ENCODE peak calls at places on chromosomes 12 and 14, in seven cellular contexts. M is mesendoderm; B is WTC11; U is stimulated activated effector memory CD8-positive, alpha-beta T cell treated with anti-CD3 and anti-CD28 coated beads, Interleukin-12 subunit alpha, Interleukin-12 subunit beta, amount 100 ng/mL, for 72 hours; X is GM13977; H is NCI-H1694 treated with DMSO at 0.1 percent for 48 hours; V is ELF-1. G is an unnamed sample.

GRCh38 chr12:62737615-62738014 is 197.3 kb downstream of the PPM1H start:
- DNase-seq in M (no peak), B (no peak), U (no peak), X (no peak), H (no peak), V (no peak), G (no peak)

GRCh38 chr12:42023733-42024494 is 120.8 kb downstream of the GXYLT1 start:
- DNase-seq in M (peak), B (peak), U (peak), X (peak), H (peak), V (peak), G (peak)

GRCh38 chr12:124046206-124046740 is 73.3 kb downstream of the ZNF664 start:
- DNase-seq in M (no peak), B (no peak), U (no peak), X (no peak), H (no peak), V (no peak), G (no peak)

GRCh38 chr14:53570411-53571387 is 385.9 kb downstream of the BMP4 start:
- DNase-seq in M (no peak), B (no peak), U (no peak), X (peak), H (no peak), V (peak), G (no peak)

GRCh38 chr12:119259483-119259882 is 75.0 kb upstream of the CCDC60 start:
- DNase-seq in M (no peak), B (no peak), U (no peak), X (no peak), H (no peak), V (no peak), G (no peak)

GRCh38 chr12:647039-647712 is 16.1 kb downstream of the NINJ2 start:
- DNase-seq in M (no peak), B (no peak), U (no peak), X (no peak), H (no peak), V (no peak), G (no peak)

GRCh38 chr12:19799886-19800602 is 360.8 kb downstream of the AEBP2 start:
- DNase-seq in M (no peak), B (no peak), U (no peak), X (no peak), H (no peak), V (no peak), G (no peak)

GRCh38 chr14:23580948-23581281 is 2.3 kb upstream of the JPH4 start:
- DNase-seq in M (no peak), B (peak), U (no peak), X (no peak), H (no peak), V (no peak), G (no peak)